ENCODE peak calls at places on chromosomes 2 and 18, in seven cellular contexts. W, U, C, A, S, K and I are unnamed samples.

GRCh38 chr2:215277942-215278341 is 33.9 kb upstream of the ATIC start:
- DNase-seq in U (no peak), C (no peak), S (no peak), W (peak; percentile 48), A (peak; percentile 38), K (no peak), I (no peak)

GRCh38 chr2:28544405-28544914 is 48.6 kb downstream of the PLB1 start:
- DNase-seq in S (no peak), A (no peak), C (no peak), K (no peak), U (no peak), W (no peak), I (no peak)

GRCh38 chr2:37080674-37081073 is 3.5 kb downstream of the HEATR5B start:
- DNase-seq in S (no peak), W (no peak), K (no peak), C (no peak), A (no peak), U (no peak), I (no peak)

GRCh38 chr2:112795720-112796119 is 11.4 kb upstream of the IL1A start:
- DNase-seq in C (no peak), U (no peak), A (no peak), S (peak; percentile 25), K (no peak), W (no peak), I (no peak)

GRCh38 chr2:1743396-1744150 is 742 bp downstream of the PXDN start:
- DNase-seq in C (no peak), W (peak; percentile 63), S (no peak), U (no peak), A (no peak), K (no peak), I (no peak)

GRCh38 chr2:99784946-99785345 is 295.1 kb upstream of the REV1 start:
- DNase-seq in K (no peak), W (no peak), S (no peak), U (no peak), A (no peak), C (no peak), I (no peak)

GRCh38 chr2:36965751-36966369 is 476 bp downstream of the STRN start:
- DNase-seq in U (peak; percentile 75), W (no peak), A (peak; percentile 59), K (peak; percentile 32), C (no peak), S (peak; percentile 63), I (no peak)

GRCh38 chr18:77114564-77115391 is 17.8 kb downstream of the MBP start:
- DNase-seq in A (no peak), K (peak; percentile 94), C (peak; percentile 54), W (peak; percentile 70), S (peak; percentile 92), U (peak; percentile 88), I (peak; percentile 97)

GRCh38 chr2:98519156-98519555 is 74.5 kb downstream of the INPP4A start:
- DNase-seq in C (no peak), W (peak; percentile 52), K (no peak), S (no peak), A (no peak), U (no peak), I (no peak)

GRCh38 chr2:230913812-230914211 is 11.2 kb downstream of the GPR55 start:
- DNase-seq in U (no peak), K (no peak), C (no peak), S (peak; percentile 3), W (no peak), A (no peak), I (no peak)

GRCh38 chr2:171568085-171568484 is 45.8 kb downstream of the CYBRD1 start:
- DNase-seq in A (no peak), W (no peak), K (no peak), S (no peak), C (no peak), U (no peak), I (no peak)

GRCh38 chr2:43631918-43632317 is 5.1 kb upstream of the PLEKHH2 start:
- DNase-seq in K (no peak), C (no peak), S (no peak), A (no peak), U (no peak), W (no peak), I (no peak)

GRCh38 chr2:20584045-20584636 is 66.8 kb downstream of the HS1BP3 start:
- DNase-seq in U (no peak), C (peak; percentile 49), W (no peak), K (no peak), A (no peak), S (no peak), I (no peak)

GRCh38 chr2:235082939-235083338 is 131.1 kb downstream of the SH3BP4 start:
- DNase-seq in A (peak; percentile 2), K (no peak), W (no peak), S (no peak), U (no peak), C (no peak), I (no peak)

GRCh38 chr2:54402350-54402749 is 53.8 kb upstream of the SPTBN1 start:
- DNase-seq in A (no peak), W (peak; percentile 21), U (peak; percentile 79), C (peak; percentile 26), S (no peak), K (no peak), I (no peak)

GRCh38 chr18:35171315-35171987 is 69.4 kb upstream of the ZNF397 start:
- DNase-seq in C (no peak), W (no peak), U (no peak), A (no peak), S (peak; percentile 30), K (no peak), I (no peak)

GRCh38 chr2:143205106-143205764 is 76.0 kb downstream of the ARHGAP15 start:
- DNase-seq in A (peak; percentile 42), U (no peak), S (no peak), K (no peak), C (no peak), W (peak; percentile 5), I (no peak)
- TF ChIP-seq CTCF in A (no peak), U (no peak), S (no peak), K (peak; percentile 12), C (peak; percentile 46), W (no peak), I (peak; percentile 19)

GRCh38 chr2:224574423-224575084 is 10.6 kb downstream of the CUL3 start:
- DNase-seq in S (no peak), K (no peak), W (no peak), A (no peak), U (no peak), C (no peak), I (no peak)
- H3K4me3 ChIP-seq in S (no peak overlapping the region), K (no peak overlapping the region), W (no peak overlapping the region), A (no peak overlapping the region), U (peak overlapping the region; percentile 6), C (no peak overlapping the region), I (no peak overlapping the region)

GRCh38 chr2:127078028-127078427 is 28.9 kb downstream of the BIN1 start:
- DNase-seq in U (no peak), A (no peak), S (no peak), K (no peak), W (no peak), C (no peak), I (no peak)

GRCh38 chr2:127080226-127080940 is 26.6 kb downstream of the BIN1 start:
- DNase-seq in S (no peak), A (peak; percentile 20), W (no peak), U (no peak), C (no peak), K (no peak), I (no peak)

GRCh38 chr2:127076924-127077323 is 30.0 kb downstream of the BIN1 start:
- DNase-seq in C (no peak), U (no peak), W (no peak), K (no peak), S (no peak), A (no peak), I (no peak)

GRCh38 chr2:127079358-127079920 is 27.5 kb downstream of the BIN1 start:
- DNase-seq in S (no peak), W (no peak), K (no peak), U (no peak), C (no peak), A (no peak), I (no peak)

GRCh38 chr2:127078691-127079270 is 28.2 kb downstream of the BIN1 start:
- DNase-seq in A (no peak), K (no peak), S (no peak), U (no peak), W (no peak), C (no peak), I (no peak)
- TF ChIP-seq CTCF in A (no peak), K (no peak), S (no peak), U (no peak), W (no peak), C (no peak), I (no peak)

DNA sequence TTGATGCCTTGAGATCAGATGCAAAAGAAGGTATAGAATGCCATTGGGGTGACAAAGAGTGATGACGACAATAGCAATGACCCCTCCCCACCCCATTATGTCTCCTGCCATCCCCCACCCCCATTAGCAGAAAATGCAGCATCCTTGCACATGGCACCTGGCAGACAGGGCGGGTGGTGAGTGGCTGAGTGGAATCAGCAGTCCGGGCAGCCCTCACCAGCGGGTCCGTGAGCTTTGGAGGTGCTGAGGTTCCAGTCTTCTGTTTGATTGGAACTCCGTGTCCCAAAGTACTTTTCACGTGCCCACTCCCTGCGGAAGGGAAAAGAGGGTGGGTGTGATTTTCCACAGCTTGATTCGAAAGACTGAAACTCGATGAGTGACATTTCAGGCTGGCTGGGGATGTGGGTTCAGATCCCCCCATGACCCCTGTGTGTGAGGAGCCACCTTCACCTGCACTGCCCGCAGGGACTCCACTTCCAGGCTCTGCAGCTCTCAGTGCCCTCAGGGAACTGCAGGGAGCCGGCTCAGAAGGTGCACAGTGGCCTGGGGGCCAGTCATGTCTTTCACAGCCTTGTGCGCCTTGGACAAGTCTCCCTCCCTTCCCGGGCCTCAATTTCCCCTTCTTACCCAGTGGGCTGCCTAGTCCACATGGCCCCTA is 130.9 kb downstream of the GLI2 start:
- DNase-seq in C (no peak), S (no peak), U (no peak), K (no peak), W (no peak), A (no peak), I (no peak)
- H3K4me3 ChIP-seq in C (peak overlapping the region; percentile 57), S (peak overlapping the region; percentile 22), U (peak overlapping the region; percentile 70), K (peak overlapping the region; percentile 51), W (peak overlapping the region; percentile 24), A (no peak overlapping the region), I (peak overlapping the region; percentile 40)

GRCh38 chr2:168375195-168375798 is 80.8 kb upstream of the CERS6 start:
- DNase-seq in C (no peak), A (no peak), W (no peak), U (no peak), S (no peak), K (no peak), I (no peak)
- TF ChIP-seq CTCF in C (peak; percentile 29), A (peak; percentile 23), W (peak; percentile 40), U (no peak), S (no peak), K (no peak), I (peak; percentile 51)

GRCh38 chr2:239241431-239241830 is 159.4 kb downstream of the HDAC4 start:
- DNase-seq in A (no peak), W (no peak), S (no peak), K (no peak), U (no peak), C (no peak), I (no peak)

GRCh38 chr2:239238839-239239606 is 161.8 kb downstream of the HDAC4 start:
- DNase-seq in S (no peak), W (no peak), U (peak; percentile 58), K (no peak), C (no peak), A (no peak), I (no peak)

GRCh38 chr2:239240480-239240881 is 160.3 kb downstream of the HDAC4 start:
- DNase-seq in A (no peak), U (peak; percentile 68), K (no peak), C (no peak), S (no peak), W (no peak), I (no peak)

GRCh38 chr2:239238381-239238780 is 162.4 kb downstream of the HDAC4 start:
- DNase-seq in A (no peak), W (no peak), S (no peak), C (no peak), U (peak; percentile 50), K (no peak), I (no peak)

GRCh38 chr2:239239607-239240479 is 161.0 kb downstream of the HDAC4 start:
- DNase-seq in K (no peak), U (peak; percentile 69), W (no peak), A (no peak), S (no peak), C (no peak), I (no peak)
- H3K4me3 ChIP-seq in K (no peak overlapping the region), U (peak overlapping the region; percentile 13), W (no peak overlapping the region), A (no peak overlapping the region), S (no peak overlapping the region), C (no peak overlapping the region), I (no peak overlapping the region)